ENCODE peak calls at places on chromosomes 3 and 15, in six cellular contexts. B, R, X, W, A and Q are unnamed samples.

GRCh38 chr3:8608041-8608790 is 36.4 kb downstream of the SSUH2 start:
- DNase-seq in B (no peak), R (no peak), X (no peak), W (no peak), A (no peak), Q (no peak)

GRCh38 chr3:7977245-7978103 is 524.1 kb upstream of the LMCD1 start:
- DNase-seq in B (no peak), R (peak), X (no peak), W (no peak), A (no peak), Q (no peak)

GRCh38 chr3:182248349-182248880 is 536.7 kb downstream of the SOX2 start:
- DNase-seq in B (peak), R (no peak), X (no peak), W (no peak), A (no peak), Q (no peak)

GRCh38 chr3:132587401-132587800 is 9.7 kb upstream of the ACKR4 start:
- DNase-seq in B (no peak), R (no peak), X (no peak), W (no peak), A (no peak), Q (no peak)

GRCh38 chr3:159872374-159873109 is 116.1 kb upstream of the IL12A start:
- DNase-seq in B (no peak), R (peak), X (no peak), W (no peak), A (no peak), Q (peak)

GRCh38 chr3:46372492-46373359 is 2.0 kb downstream of the CCR5 start:
- DNase-seq in B (no peak), R (peak), X (no peak), W (no peak), A (no peak), Q (peak)

GRCh38 chr15:68256675-68257450 is 20.7 kb upstream of the FEM1B start:
- DNase-seq in B (no peak), R (peak), X (peak), W (peak), A (peak), Q (peak)

GRCh38 chr15:81176291-81176893 is 20.3 kb upstream of the IL16 start:
- DNase-seq in B (no peak), R (no peak), X (peak), W (no peak), A (peak), Q (no peak)

GRCh38 chr3:170117134-170117533 is 64.4 kb downstream of the PHC3 start:
- DNase-seq in B (no peak), R (no peak), X (no peak), W (peak), A (no peak), Q (peak)

GRCh38 chr15:45203182-45203581 is 15.4 kb upstream of the SHF start:
- DNase-seq in B (no peak), R (no peak), X (no peak), W (no peak), A (no peak), Q (no peak)

GRCh38 chr15:56732135-56732880 is 1.0 kb downstream of the ZNF280D start:
- DNase-seq in B (peak), R (peak), X (no peak), W (peak), A (no peak), Q (peak)

GRCh38 chr3:25423780-25424179 is 4.3 kb upstream of the RARB start:
- DNase-seq in B (no peak), R (peak), X (no peak), W (no peak), A (no peak), Q (peak)

GRCh38 chr15:72382146-72382545 is 6.3 kb upstream of the HEXA start:
- DNase-seq in B (peak), R (no peak), X (no peak), W (no peak), A (no peak), Q (no peak)

GRCh38 chr3:141739731-141740130 is 1.6 kb downstream of the RNF7 start:
- DNase-seq in B (no peak), R (no peak), X (no peak), W (no peak), A (no peak), Q (no peak)

GRCh38 chr3:109372639-109373038 is 35.3 kb upstream of the DPPA4 start:
- DNase-seq in B (no peak), R (no peak), X (no peak), W (no peak), A (no peak), Q (no peak)

GRCh38 chr3:47007482-47008257 is 28.2 kb downstream of the NBEAL2 start:
- DNase-seq in B (no peak), R (no peak), X (peak), W (peak), A (no peak), Q (no peak)

GRCh38 chr15:47184405-47185221 is 532.7 kb upstream of the SEMA6D start:
- DNase-seq in B (peak), R (peak), X (peak), W (peak), A (peak), Q (peak)

GRCh38 chr3:149245738-149246451 is 24.3 kb upstream of the CP start:
- DNase-seq in B (peak), R (peak), X (no peak), W (no peak), A (no peak), Q (peak)

GRCh38 chr3:118597184-118597583 is 437.5 kb downstream of the IGSF11 start:
- DNase-seq in B (no peak), R (no peak), X (no peak), W (no peak), A (no peak), Q (no peak)

GRCh38 chr3:158509891-158510290 is 61.1 kb upstream of the MLF1 start:
- DNase-seq in B (no peak), R (no peak), X (no peak), W (no peak), A (no peak), Q (no peak)

GRCh38 chr3:126468028-126468891 is 7.4 kb downstream of the ZXDC start:
- DNase-seq in B (no peak), R (no peak), X (no peak), W (no peak), A (peak), Q (no peak)

GRCh38 chr3:31043184-31043819 is 148.8 kb upstream of the GADL1 start:
- DNase-seq in B (no peak), R (peak), X (no peak), W (no peak), A (no peak), Q (peak)

GRCh38 chr3:41024031-41024836 is 175.1 kb upstream of the CTNNB1 start:
- DNase-seq in B (no peak), R (no peak), X (no peak), W (no peak), A (no peak), Q (no peak)

GRCh38 chr15:61527836-61528589 is 298.9 kb upstream of the RORA start:
- DNase-seq in B (no peak), R (no peak), X (no peak), W (no peak), A (no peak), Q (no peak)

GRCh38 chr3:187913617-187914033 is 168.4 kb upstream of the BCL6 start:
- DNase-seq in B (no peak), R (peak), X (no peak), W (no peak), A (no peak), Q (peak)

GRCh38 chr15:60594071-60594470 is 115.1 kb upstream of the ICE2 start:
- DNase-seq in B (no peak), R (peak), X (no peak), W (no peak), A (no peak), Q (no peak)

GRCh38 chr15:75801859-75802593 is 41.2 kb upstream of the UBE2Q2 start:
- DNase-seq in B (peak), R (peak), X (peak), W (peak), A (peak), Q (peak)

GRCh38 chr3:158430968-158431367 is 140.0 kb upstream of the MLF1 start:
- DNase-seq in B (no peak), R (no peak), X (no peak), W (no peak), A (no peak), Q (no peak)

GRCh38 chr15:90845201-90845949 is 23.0 kb upstream of the FURIN start:
- DNase-seq in B (peak), R (peak), X (no peak), W (no peak), A (no peak), Q (peak)

GRCh38 chr3:124688580-124689454 is 41.4 kb upstream of the UMPS start:
- DNase-seq in B (peak), R (peak), X (peak), W (peak), A (peak), Q (peak)

GRCh38 chr3:63479661-63480035 is 172.8 kb upstream of the SNTN start:
- DNase-seq in B (no peak), R (no peak), X (no peak), W (no peak), A (no peak), Q (no peak)

GRCh38 chr3:73786346-73786807 is 161.6 kb upstream of the PDZRN3 start:
- DNase-seq in B (no peak), R (peak), X (no peak), W (no peak), A (no peak), Q (peak)

DNA sequence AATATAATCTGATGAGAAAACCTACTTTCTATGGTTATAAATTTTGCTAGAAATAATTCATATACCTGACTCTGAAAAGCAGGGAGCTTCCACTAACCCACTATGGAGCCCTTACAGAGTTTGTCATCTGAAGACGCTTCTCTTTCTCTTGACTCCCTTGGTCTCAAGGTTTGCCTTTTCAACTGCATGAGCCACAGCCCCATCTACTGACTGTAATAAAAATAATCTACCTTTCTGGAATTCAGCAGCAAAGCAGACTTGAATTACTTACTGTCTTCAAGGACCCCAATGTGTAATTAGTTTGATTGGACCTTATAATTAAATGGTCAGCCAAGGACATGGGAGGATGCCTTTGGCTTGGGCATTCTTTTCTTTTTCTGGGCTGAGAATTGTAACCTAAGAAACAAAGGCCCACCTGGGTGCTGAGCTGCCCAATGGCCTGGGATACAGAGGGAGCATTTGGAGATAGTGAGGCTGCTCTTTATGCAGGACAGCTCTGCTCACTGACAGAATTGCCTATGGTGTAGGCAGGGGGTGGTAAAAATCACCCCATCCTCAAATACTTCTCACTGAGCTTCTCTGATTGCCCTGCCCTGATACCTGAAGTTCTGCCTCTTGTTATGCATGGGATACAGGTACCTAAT is 178.6 kb upstream of the TRIM42 start:
- DNase-seq in B (no peak), R (no peak), X (no peak), W (no peak), A (no peak), Q (peak)
- TF ChIP-seq CTCF in B (no peak), R (no peak), X (peak), W (no peak), A (peak), Q (no peak)

DNA sequence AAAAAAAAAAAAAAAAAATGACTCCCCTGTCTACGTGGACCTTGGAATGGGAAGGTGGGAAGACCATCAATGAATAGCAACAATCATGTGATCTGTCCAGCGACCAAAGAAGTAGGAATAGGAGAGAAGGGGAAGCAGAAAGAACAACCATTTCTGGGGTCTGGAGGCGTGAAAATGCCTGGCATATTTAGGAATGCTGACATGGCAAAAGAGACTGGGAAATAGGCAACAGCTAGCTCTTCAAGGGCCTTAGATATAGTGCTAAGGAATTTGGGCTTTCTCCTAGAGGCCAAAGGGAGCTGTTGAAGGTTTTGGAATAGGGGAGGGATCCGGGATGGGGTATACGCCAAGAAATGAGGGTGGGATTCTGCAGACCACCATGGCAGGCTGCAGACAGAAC is 5.9 kb downstream of the SLC22A13 start:
- DNase-seq in B (no peak), R (no peak), X (no peak), W (no peak), A (no peak), Q (no peak)
- TF ChIP-seq CTCF in B (no peak), R (no peak), X (no peak), W (no peak), A (no peak), Q (no peak)

DNA sequence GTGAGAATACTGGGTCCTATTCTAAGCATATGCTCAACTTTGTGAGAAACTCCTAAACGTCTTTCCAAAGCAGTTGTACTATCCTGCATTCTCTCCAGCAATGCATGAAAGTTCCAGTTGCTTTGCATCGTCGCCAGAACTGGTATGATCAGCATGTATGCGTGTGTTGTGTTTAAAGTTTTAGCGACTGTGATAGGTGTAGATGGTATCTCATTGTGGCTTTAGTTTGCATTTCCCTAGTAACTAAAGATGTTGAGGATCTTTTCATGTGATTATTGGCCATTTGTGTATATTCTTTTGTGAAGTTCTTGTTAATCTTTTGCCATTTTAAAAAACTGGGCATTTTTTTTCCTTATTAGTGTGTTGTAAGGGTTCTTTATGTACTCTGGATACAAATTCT is 115.1 kb downstream of the SPATA16 start:
- DNase-seq in B (no peak), R (no peak), X (no peak), W (no peak), A (no peak), Q (no peak)
- TF ChIP-seq CTCF in B (no peak), R (no peak), X (no peak), W (no peak), A (no peak), Q (no peak)

GRCh38 chr3:80357761-80358160 is 590.0 kb upstream of the ROBO1 start:
- DNase-seq in B (no peak), R (no peak), X (no peak), W (no peak), A (no peak), Q (no peak)

GRCh38 chr3:80350771-80351170 is 583.0 kb upstream of the ROBO1 start:
- DNase-seq in B (no peak), R (peak), X (no peak), W (no peak), A (no peak), Q (no peak)

GRCh38 chr3:80355144-80355543 is 587.3 kb upstream of the ROBO1 start:
- DNase-seq in B (no peak), R (peak), X (no peak), W (no peak), A (no peak), Q (no peak)
- TF ChIP-seq CTCF in B (no peak), R (no peak), X (no peak), W (no peak), A (no peak), Q (no peak)

GRCh38 chr3:62189376-62189698 is 184.0 kb downstream of the FEZF2 start:
- DNase-seq in B (no peak), R (no peak), X (no peak), W (no peak), A (no peak), Q (no peak)

GRCh38 chr3:62184559-62184958 is 188.8 kb downstream of the FEZF2 start:
- DNase-seq in B (no peak), R (peak), X (no peak), W (no peak), A (no peak), Q (no peak)

GRCh38 chr3:62188547-62189375 is 184.6 kb downstream of the FEZF2 start:
- DNase-seq in B (peak), R (peak), X (peak), W (peak), A (peak), Q (peak)

GRCh38 chr3:62183087-62183486 is 190.3 kb downstream of the FEZF2 start:
- DNase-seq in B (no peak), R (no peak), X (peak), W (no peak), A (no peak), Q (no peak)

DNA sequence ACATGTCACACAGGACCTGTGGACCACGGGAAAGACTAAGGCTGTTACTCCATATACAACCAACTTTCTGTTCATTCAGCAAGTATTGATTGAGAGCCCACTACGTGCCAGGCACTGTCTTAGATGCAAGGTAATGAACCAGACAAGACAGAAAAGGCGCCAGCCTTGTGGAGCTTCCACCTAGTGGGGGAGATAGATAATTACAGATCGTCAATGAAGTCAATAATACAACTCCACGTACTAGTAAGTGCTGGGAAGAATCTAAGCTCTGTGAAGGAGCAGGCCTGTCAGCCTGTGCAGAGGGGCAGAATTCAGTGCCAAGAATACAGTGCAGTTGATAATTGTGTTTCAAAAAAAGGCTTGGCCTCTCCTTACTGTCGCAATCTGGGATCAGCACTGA is 186.4 kb downstream of the FEZF2 start:
- DNase-seq in B (no peak), R (peak), X (no peak), W (peak), A (no peak), Q (no peak)
- TF ChIP-seq CTCF in B (no peak), R (peak), X (peak), W (peak), A (no peak), Q (peak)